ENCODE peak calls at places on chromosomes 7 and 10, in ten cellular contexts. O is CD4-positive, alpha-beta T cell; I is endothelial cell; F is astrocyte; E is hepatocyte; D is Peyer's patch; U is cardiac fibroblast; L is fibroblast of pulmonary artery; Z is lower leg skin; N is mucosa of descending colon. B is an unnamed sample.

GRCh38 chr10:29409241-29410051 is 120.6 kb downstream of the LYZL1 start:
- DNase-seq in D (peak; percentile 33), U (peak; percentile 73), F (peak; percentile 61), N (peak; percentile 80), L (peak; percentile 71), Z (peak; percentile 60), E (no peak), O (peak; percentile 28), I (no peak), B (no peak)

GRCh38 chr10:36603688-36604087 is 521.7 kb upstream of the ANKRD30A start:
- DNase-seq in E (no peak), O (no peak), I (no peak), U (no peak), L (no peak), F (no peak), N (no peak), D (no peak), Z (no peak), B (no peak)

GRCh38 chr7:110283056-110283455 is 807.9 kb upstream of the LRRN3 start:
- DNase-seq in D (no peak), E (peak; percentile 24), O (no peak), I (no peak), F (no peak), N (peak; percentile 7), L (no peak), U (no peak), Z (no peak), B (no peak)

GRCh38 chr10:102580230-102580629 is 64.0 kb upstream of the TRIM8 start:
- DNase-seq in L (peak; percentile 41), D (no peak), Z (no peak), N (no peak), E (no peak), I (no peak), F (peak; percentile 21), U (no peak), O (no peak), B (no peak)

GRCh38 chr10:77970869-77971803 is 44.6 kb upstream of the DLG5 start:
- DNase-seq in U (peak; percentile 81), E (peak; percentile 86), I (no peak), F (peak; percentile 94), Z (peak; percentile 76), L (peak; percentile 93), O (no peak), D (peak; percentile 21), N (peak; percentile 65), B (peak; percentile 93)

GRCh38 chr10:86607674-86608073 is 46.7 kb upstream of the OPN4 start:
- DNase-seq in E (no peak), O (no peak), L (no peak), I (no peak), Z (no peak), U (no peak), N (no peak), F (no peak), D (no peak), B (no peak)

GRCh38 chr7:27277628-27278027 is 35.0 kb downstream of the EVX1 start:
- DNase-seq in I (no peak), U (peak; percentile 23), L (peak; percentile 5), N (peak; percentile 73), F (no peak), Z (no peak), O (no peak), D (no peak), E (peak; percentile 80), B (no peak)

GRCh38 chr10:6928531-6929080 is 348.5 kb upstream of the PRKCQ start:
- DNase-seq in D (no peak), F (no peak), E (no peak), U (no peak), O (no peak), Z (no peak), N (no peak), I (no peak), L (no peak), B (no peak)

GRCh38 chr10:86936661-86937501 is 20.5 kb downstream of the MMRN2 start:
- DNase-seq in U (peak; percentile 64), F (peak; percentile 40), E (no peak), I (no peak), O (no peak), D (peak; percentile 14), N (no peak), L (no peak), Z (peak; percentile 25), B (no peak)

GRCh38 chr7:26369519-26370385 is 78.1 kb downstream of the SNX10 start:
- DNase-seq in F (no peak), I (peak; percentile 53), L (peak; percentile 58), E (peak; percentile 71), N (peak; percentile 72), U (peak; percentile 64), D (no peak), Z (peak; percentile 50), O (no peak), B (no peak)

GRCh38 chr7:40221836-40222235 is 87.0 kb downstream of the SUGCT start:
- DNase-seq in F (peak; percentile 99), N (no peak), I (no peak), E (peak; percentile 14), O (no peak), D (no peak), U (peak; percentile 99), Z (no peak), L (peak; percentile 96), B (no peak)

GRCh38 chr7:16430133-16430532 is 8.8 kb upstream of the CRPPA start:
- DNase-seq in D (no peak), O (no peak), N (no peak), F (peak; percentile 43), E (no peak), Z (no peak), I (no peak), L (no peak), U (no peak), B (no peak)

GRCh38 chr10:48478469-48478868 is 126.4 kb downstream of the ARHGAP22 start:
- DNase-seq in N (no peak), E (no peak), F (no peak), I (no peak), D (peak; percentile 14), L (no peak), O (no peak), Z (no peak), U (no peak), B (no peak)

GRCh38 chr7:124171068-124171467 is 138.2 kb upstream of the TMEM229A start:
- DNase-seq in N (peak; percentile 17), I (peak; percentile 9), L (peak; percentile 11), E (peak; percentile 41), U (peak; percentile 14), O (no peak), Z (no peak), F (no peak), D (no peak), B (no peak)

GRCh38 chr10:8577681-8578080 is 523.2 kb downstream of the GATA3 start:
- DNase-seq in Z (no peak), E (no peak), O (no peak), I (no peak), N (no peak), D (no peak), F (no peak), U (no peak), L (no peak), B (no peak)
- TF ChIP-seq CTCF in Z (no peak), E (no peak), O (no peak), I (no peak), N (no peak), D (no peak), F (no peak), U (no peak), L (no peak), B (no peak)

DNA sequence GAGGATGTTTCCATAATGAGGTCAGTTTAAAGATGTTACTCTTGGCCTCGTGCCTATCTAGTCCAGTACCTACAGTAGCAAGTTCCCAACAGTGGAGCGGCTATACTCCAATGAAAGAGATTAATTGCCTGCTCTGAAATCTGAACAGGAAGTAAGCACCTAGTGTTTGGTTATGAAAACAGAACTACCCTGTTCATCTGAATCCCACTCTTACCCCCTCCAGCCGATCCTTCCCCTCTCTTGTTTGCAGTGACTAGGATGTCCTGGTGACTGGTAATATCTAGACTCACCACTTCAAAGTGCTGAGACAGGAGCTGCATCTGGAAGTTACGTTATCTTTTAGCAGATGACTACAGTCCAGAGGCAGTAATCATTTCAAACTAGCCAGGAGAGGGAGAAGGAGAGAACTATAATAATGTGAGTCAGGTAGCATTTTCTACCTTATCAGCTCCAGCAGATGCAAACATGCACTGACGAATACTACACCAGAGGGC is 666.7 kb upstream of the NRP1 start:
- DNase-seq in O (no peak), N (no peak), I (no peak), E (peak; percentile 18), L (no peak), D (no peak), Z (no peak), U (no peak), F (peak; percentile 8), B (no peak)
- TF ChIP-seq CTCF in O (no peak), N (no peak), I (no peak), E (peak; percentile 23), L (no peak), D (no peak), Z (no peak), U (no peak), F (no peak), B (no peak)

GRCh38 chr7:43583424-43584199 is 704 bp downstream of the STK17A start:
- DNase-seq in N (peak; percentile 73), D (peak; percentile 59), I (peak; percentile 44), F (no peak), O (peak; percentile 64), Z (peak; percentile 44), L (peak; percentile 49), E (peak; percentile 78), U (peak; percentile 56), B (no peak)
- TF ChIP-seq CTCF in N (no peak), D (no peak), I (no peak), F (no peak), O (peak; percentile 28), Z (no peak), L (no peak), E (peak; percentile 20), U (no peak), B (no peak)

GRCh38 chr10:12198156-12198555 is 2.2 kb downstream of the CDC123 start:
- DNase-seq in F (no peak), O (no peak), I (no peak), D (no peak), L (no peak), E (no peak), U (no peak), N (no peak), Z (no peak), B (no peak)
- TF ChIP-seq CTCF in F (no peak), O (no peak), I (no peak), D (no peak), L (no peak), E (no peak), U (no peak), N (no peak), Z (no peak), B (no peak)

GRCh38 chr10:60846173-60846572 is 67.9 kb downstream of the CDK1 start:
- DNase-seq in O (no peak), D (no peak), L (peak; percentile 79), I (no peak), N (no peak), E (no peak), F (peak; percentile 47), Z (no peak), U (peak; percentile 71), B (no peak)
- TF ChIP-seq CTCF in O (no peak), D (no peak), L (peak; percentile 12), I (no peak), N (no peak), E (no peak), F (no peak), Z (no peak), U (no peak), B (no peak)